ENCODE peak calls at places on chromosomes 12 and 14, in six cellular contexts. U, T, Y, G, R and P are unnamed samples.

GRCh38 chr14:89630096-89630829 is 213.2 kb upstream of the FOXN3 start:
- DNase-seq in R (no peak), Y (peak; percentile 44), G (no peak), T (no peak), U (peak; percentile 27), P (no peak)

GRCh38 chr12:18074001-18074400 is 16.0 kb downstream of the RERGL start:
- DNase-seq in R (no peak), T (no peak), G (no peak), U (no peak), Y (no peak), P (no peak)

GRCh38 chr12:24921251-24922038 is 27.5 kb downstream of the BCAT1 start:
- DNase-seq in U (peak; percentile 61), T (no peak), G (peak; percentile 51), Y (peak; percentile 55), R (peak; percentile 47), P (no peak)

GRCh38 chr14:102760485-102761193 is 16.6 kb upstream of the TRAF3 start:
- DNase-seq in Y (no peak), G (no peak), T (no peak), U (no peak), R (no peak), P (no peak)

GRCh38 chr14:79597561-79597960 is 613.7 kb downstream of the DIO2 start:
- DNase-seq in T (no peak), G (peak; percentile 74), R (no peak), U (peak; percentile 69), Y (peak; percentile 74), P (no peak)

GRCh38 chr14:40417777-40418401 is 985.7 kb upstream of the FBXO33 start:
- DNase-seq in U (peak; percentile 6), R (no peak), Y (no peak), G (no peak), T (no peak), P (no peak)

GRCh38 chr12:90984114-90984513 is 20.7 kb downstream of the EPYC start:
- DNase-seq in R (no peak), Y (no peak), T (no peak), G (no peak), U (no peak), P (no peak)

GRCh38 chr12:78418919-78419318 is 445.7 kb upstream of the SYT1 start:
- DNase-seq in R (no peak), T (no peak), Y (no peak), G (no peak), U (no peak), P (no peak)

GRCh38 chr14:93857500-93857899 is 69.2 kb upstream of the PRIMA1 start:
- DNase-seq in R (no peak), U (no peak), G (no peak), T (no peak), Y (no peak), P (no peak)

GRCh38 chr12:25994252-25994651 is 35.8 kb downstream of the RASSF8 start:
- DNase-seq in T (no peak), G (peak; percentile 61), U (peak; percentile 88), Y (peak; percentile 99), R (peak; percentile 92), P (peak; percentile 77)

GRCh38 chr14:52079239-52079956 is 10.5 kb upstream of the NID2 start:
- DNase-seq in G (peak; percentile 58), U (peak; percentile 76), R (no peak), T (no peak), Y (peak; percentile 60), P (no peak)

GRCh38 chr12:122860052-122860853 is 25.0 kb downstream of the HIP1R start:
- DNase-seq in G (peak; percentile 87), R (no peak), U (peak; percentile 86), T (peak; percentile 89), Y (no peak), P (peak; percentile 53)

GRCh38 chr14:61533513-61534255 is 161.6 kb upstream of the HIF1A start:
- DNase-seq in G (no peak), T (no peak), Y (no peak), U (no peak), R (no peak), P (no peak)

GRCh38 chr12:4579305-4580097 is 17.5 kb downstream of the DYRK4 start:
- DNase-seq in T (no peak), R (no peak), G (peak; percentile 47), Y (no peak), U (peak; percentile 46), P (no peak)

GRCh38 chr14:75303415-75303814 is 24.8 kb downstream of the FOS start:
- DNase-seq in G (peak; percentile 86), R (no peak), Y (peak; percentile 31), T (no peak), U (peak; percentile 84), P (no peak)

GRCh38 chr14:100868621-100869370 is 34.7 kb downstream of the RTL1 start:
- DNase-seq in T (no peak), R (no peak), U (no peak), Y (no peak), G (no peak), P (no peak)

GRCh38 chr12:56948881-56949280 is 8.5 kb downstream of the RDH16 start:
- DNase-seq in R (no peak), T (no peak), U (no peak), Y (no peak), G (no peak), P (no peak)

GRCh38 chr12:56953314-56953713 is 4.1 kb downstream of the RDH16 start:
- DNase-seq in G (no peak), U (no peak), R (no peak), Y (no peak), T (peak; percentile 62), P (no peak)

GRCh38 chr12:56951582-56952339 is 5.6 kb downstream of the RDH16 start:
- DNase-seq in U (no peak), T (no peak), R (no peak), Y (no peak), G (no peak), P (no peak)

GRCh38 chr12:56943878-56944277 is 9.7 kb upstream of the SDR9C7 start:
- DNase-seq in G (no peak), T (no peak), R (no peak), Y (no peak), U (no peak), P (no peak)

DNA sequence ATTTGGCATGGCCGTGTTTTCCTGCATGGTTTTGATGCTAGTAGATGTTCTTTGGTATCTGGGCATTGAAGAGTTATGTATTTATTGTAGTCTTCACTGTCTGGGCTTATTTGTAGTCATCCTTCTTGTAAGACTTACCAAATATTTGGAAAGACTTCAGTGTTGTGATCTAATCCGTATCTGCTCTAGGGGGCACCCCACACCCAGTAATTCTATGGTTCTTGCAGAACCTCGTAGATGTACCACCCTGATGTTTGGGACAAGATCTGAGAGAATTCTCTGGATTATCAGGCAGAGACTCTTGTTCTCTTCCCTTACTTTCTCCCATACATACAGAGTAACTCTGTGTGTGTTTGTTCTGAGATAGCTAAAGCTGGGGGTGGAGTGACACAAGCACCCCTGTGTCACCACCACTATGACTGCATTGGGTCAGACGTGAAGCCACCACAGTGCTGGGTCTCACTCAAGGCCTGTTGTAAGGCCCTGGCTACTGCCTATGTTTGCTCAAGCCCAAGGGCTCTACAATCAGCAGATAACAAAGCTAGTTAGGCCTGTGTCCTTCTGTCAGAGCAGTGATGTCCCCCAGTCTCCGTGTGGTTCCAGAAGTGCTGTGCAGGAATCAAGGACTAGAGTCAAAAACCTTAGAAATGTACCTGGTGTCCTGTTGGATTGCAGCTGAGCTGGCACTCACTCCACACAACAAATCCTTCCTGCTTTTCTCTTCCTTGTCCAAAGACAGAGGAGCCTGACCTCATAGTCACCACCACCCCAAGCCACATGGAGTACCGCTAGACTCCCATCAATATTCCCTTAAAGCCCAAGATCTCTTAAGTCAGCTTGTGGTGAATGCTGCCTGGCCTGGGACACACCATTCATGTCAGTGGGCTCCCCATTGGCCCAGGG is 9.5 kb downstream of the RDH16 start:
- DNase-seq in G (peak; percentile 58), R (no peak), Y (no peak), T (peak; percentile 19), U (peak; percentile 7), P (no peak)
- TF ChIP-seq CTCF in G (peak; percentile 31), R (no peak), Y (no peak), T (no peak), U (no peak), P (no peak)

GRCh38 chr12:67994046-67994445 is 4.8 kb downstream of the IFNG-AS1 start:
- DNase-seq in G (no peak), T (no peak), R (no peak), U (no peak), Y (no peak), P (no peak)
- TF ChIP-seq CTCF in G (no peak), T (no peak), R (no peak), U (no peak), Y (no peak), P (no peak)

GRCh38 chr12:85445060-85445938 is 165.3 kb downstream of the ALX1 start:
- DNase-seq in U (no peak), R (no peak), T (no peak), Y (no peak), G (no peak), P (no peak)

GRCh38 chr12:85448031-85448430 is 168.0 kb downstream of the ALX1 start:
- DNase-seq in R (no peak), G (no peak), U (no peak), Y (no peak), T (no peak), P (no peak)

DNA sequence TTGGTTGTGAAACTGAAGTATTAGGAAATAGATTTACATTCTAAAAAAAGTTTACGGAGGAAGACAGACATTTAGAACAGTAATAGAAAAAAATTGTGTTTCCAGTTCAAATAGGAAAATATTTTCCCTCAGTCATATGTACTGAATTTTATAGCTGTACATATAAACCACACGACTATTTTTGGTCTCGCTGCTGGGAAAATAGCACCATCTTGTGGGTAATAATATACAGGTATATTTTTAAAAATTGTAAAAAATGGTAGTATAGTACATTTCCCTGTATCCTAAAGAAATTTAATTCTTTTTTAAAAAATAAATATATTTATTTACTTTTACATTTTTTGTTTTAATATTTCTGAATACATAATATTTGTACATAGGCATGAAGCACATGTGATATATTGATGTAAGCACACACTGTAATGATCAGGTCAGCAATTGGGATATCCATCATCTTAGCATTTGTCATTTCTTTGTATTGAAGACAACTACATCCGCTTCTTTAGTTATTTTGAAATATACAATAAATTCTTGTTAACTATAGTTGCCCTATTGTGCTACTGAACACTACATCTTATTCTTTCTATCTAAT is 168.6 kb downstream of the ALX1 start:
- DNase-seq in Y (no peak), G (peak; percentile 58), R (no peak), U (peak; percentile 31), T (no peak), P (no peak)
- TF ChIP-seq CTCF in Y (peak; percentile 28), G (peak; percentile 61), R (peak; percentile 31), U (peak; percentile 39), T (peak; percentile 25), P (peak; percentile 39)

DNA sequence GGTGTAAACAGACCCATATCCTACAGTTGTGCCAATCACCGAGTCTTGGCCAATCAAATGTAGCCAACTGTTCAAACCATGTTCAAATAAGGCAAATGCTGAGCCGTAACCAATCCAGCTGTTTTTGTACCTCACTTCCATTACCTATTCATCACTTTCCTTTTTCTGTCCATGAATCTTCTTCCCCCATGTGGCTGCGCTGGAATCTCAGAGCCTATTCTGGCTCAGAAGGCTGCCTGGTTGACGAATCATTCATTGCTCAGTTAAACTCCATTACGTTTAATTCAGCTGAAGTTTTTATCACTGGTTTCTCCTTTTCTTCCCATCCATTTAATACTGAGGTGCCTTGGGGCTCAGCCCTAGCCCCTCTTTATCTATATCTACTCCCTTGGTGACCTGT is 71.1 kb downstream of the TBC1D30 start:
- DNase-seq in R (no peak), T (no peak), U (peak; percentile 60), Y (peak; percentile 40), G (peak; percentile 19), P (no peak)
- TF ChIP-seq CTCF in R (no peak), T (no peak), U (no peak), Y (no peak), G (no peak), P (no peak)

GRCh38 chr14:76484355-76484754 is 108.4 kb downstream of the ESRRB start:
- DNase-seq in Y (no peak), G (no peak), T (no peak), U (no peak), R (no peak), P (no peak)
- TF ChIP-seq CTCF in Y (no peak), G (no peak), T (no peak), U (no peak), R (no peak), P (no peak)